ENCODE peak calls at places on chromosomes 1 and 21, in four cellular contexts. A is mesendoderm, N is H9, K is H1. Z is an unnamed sample. For H3K79me1, the result is how much of the 10 kb centered on the place peaks cover.

GRCh38 chr1:155472491-155472890 is 90.1 kb downstream of the ASH1L start:
- DNase-seq in A (no peak), N (no peak), K (no peak), Z (no peak)

GRCh38 chr1:202349263-202349928 is 897 bp downstream of the PPP1R12B start:
- DNase-seq in A (peak), N (no peak), K (no peak), Z (peak)

GRCh38 chr1:88433556-88433955 is 250.5 kb upstream of the PKN2 start:
- DNase-seq in A (peak), N (no peak), K (no peak), Z (peak)

GRCh38 chr1:10209590-10209904 is 823 bp upstream of the KIF1B start:
- DNase-seq in A (no peak), N (no peak), K (no peak), Z (no peak)

GRCh38 chr21:19031956-19032355 is 628.4 kb upstream of the TMPRSS15 start:
- DNase-seq in A (no peak), N (no peak), K (no peak), Z (no peak)

GRCh38 chr1:115830963-115831362 is 10.0 kb downstream of the NHLH2 start:
- DNase-seq in A (no peak), N (no peak), K (no peak), Z (no peak)

GRCh38 chr1:244603498-244603897 is 49.4 kb upstream of the DESI2 start:
- DNase-seq in A (peak), N (no peak), K (no peak), Z (peak)

GRCh38 chr1:42914092-42914625 is 44.5 kb downstream of the SLC2A1 start:
- DNase-seq in A (no peak), N (no peak), K (no peak), Z (no peak)

GRCh38 chr1:116375884-116376733 is 3.1 kb downstream of the ATP1A1 start:
- DNase-seq in A (peak), N (peak), K (no peak), Z (peak)

GRCh38 chr1:58900401-58900800 is 116.6 kb upstream of the JUN start:
- DNase-seq in A (no peak), N (no peak), K (no peak), Z (no peak)

GRCh38 chr1:226691257-226691656 is 47.8 kb downstream of the ITPKB start:
- DNase-seq in A (no peak), N (no peak), K (no peak), Z (no peak)

GRCh38 chr1:64135501-64136245 is 67.8 kb upstream of the UBE2U start:
- DNase-seq in A (no peak), N (no peak), K (no peak), Z (no peak)

GRCh38 chr1:15403962-15404580 is 5.6 kb upstream of the EFHD2 start:
- DNase-seq in A (peak), N (no peak), K (no peak), Z (no peak)

GRCh38 chr1:182779530-182779929 is 10.0 kb upstream of the NPL start:
- DNase-seq in A (no peak), N (no peak), K (no peak), Z (peak)

GRCh38 chr21:46098303-46099141 is 610 bp downstream of the COL6A2 start:
- DNase-seq in A (peak), N (peak), K (peak), Z (no peak)

GRCh38 chr1:210726621-210727020 is 397.9 kb downstream of the HHAT start:
- DNase-seq in A (peak), N (peak), K (peak), Z (peak)

GRCh38 chr21:41921089-41921819 is 32.6 kb downstream of the C2CD2 start:
- DNase-seq in A (no peak), N (no peak), K (no peak), Z (no peak)

GRCh38 chr1:192225266-192225665 is 67.0 kb downstream of the RGS18 start:
- DNase-seq in A (no peak), N (no peak), K (no peak), Z (no peak)

GRCh38 chr1:243493156-243494129 is 237.6 kb downstream of the SDCCAG8 start:
- DNase-seq in A (peak), N (no peak), K (no peak), Z (peak)

GRCh38 chr1:40264354-40264781 is 6.3 kb downstream of the ZMPSTE24 start:
- DNase-seq in A (no peak), N (no peak), K (no peak), Z (peak)

GRCh38 chr1:206467915-206468314 is 2.4 kb upstream of the IKBKE start:
- DNase-seq in A (no peak), N (no peak), K (no peak), Z (peak)

DNA sequence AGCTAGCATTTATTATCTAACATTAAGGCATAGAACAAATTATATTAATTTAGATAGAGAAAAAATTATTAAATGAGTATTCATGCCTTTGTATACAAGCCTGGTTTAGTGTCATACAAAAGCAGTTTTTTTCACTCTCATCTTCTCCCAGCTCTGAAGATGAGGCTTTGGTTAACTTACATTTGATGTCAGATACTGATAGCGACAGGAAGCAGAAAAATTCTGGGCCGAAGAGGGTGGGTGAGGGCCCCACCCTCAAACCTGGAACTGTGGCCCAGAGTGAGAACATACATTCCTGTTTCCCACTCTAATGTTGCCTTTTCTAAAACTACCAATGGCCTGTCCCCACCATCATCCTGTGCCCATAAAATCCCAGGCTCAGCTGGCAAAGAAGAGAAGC is 15.0 kb downstream of the OR2T1 start:
- DNase-seq in A (no peak), N (no peak), K (no peak), Z (no peak)
- H3K79me1 ChIP-seq in A (under half), N (under half), K (under half), Z (under half)

GRCh38 chr1:178267646-178268094 is 173.8 kb downstream of the RASAL2 start:
- DNase-seq in A (peak), N (peak), K (no peak), Z (peak)

GRCh38 chr1:178266619-178267066 is 172.7 kb downstream of the RASAL2 start:
- DNase-seq in A (peak), N (peak), K (peak), Z (no peak)

GRCh38 chr1:178262101-178262500 is 168.2 kb downstream of the RASAL2 start:
- DNase-seq in A (peak), N (no peak), K (no peak), Z (peak)

GRCh38 chr1:178258521-178258920 is 164.6 kb downstream of the RASAL2 start:
- DNase-seq in A (no peak), N (no peak), K (no peak), Z (peak)

GRCh38 chr1:178263341-178263740 is 169.4 kb downstream of the RASAL2 start:
- DNase-seq in A (no peak), N (no peak), K (no peak), Z (peak)
- H3K56ac ChIP-seq in A (peak), N (no peak), K (no peak), Z (no peak)

GRCh38 chr1:2573250-2573649 is 13.3 kb upstream of the PRXL2B start:
- DNase-seq in A (no peak), N (no peak), K (no peak), Z (no peak)
- H3K79me1 ChIP-seq in A (under half), N (under half), K (under half), Z (under half)

GRCh38 chr1:198643827-198644226 is 5.0 kb downstream of the PTPRC start:
- DNase-seq in A (no peak), N (no peak), K (no peak), Z (no peak)
- H3K56ac ChIP-seq in A (no peak), N (no peak), K (no peak), Z (no peak)

GRCh38 chr1:72129869-72130268 is 152.5 kb downstream of the NEGR1 start:
- DNase-seq in A (no peak), N (no peak), K (no peak), Z (no peak)
- H3K79me1 ChIP-seq in A (under half), N (under half), K (under half), Z (under half)

GRCh38 chr1:68168545-68169065 is 63.7 kb downstream of the WLS start:
- DNase-seq in A (no peak), N (no peak), K (no peak), Z (no peak)

GRCh38 chr1:68164970-68165369 is 67.4 kb downstream of the WLS start:
- DNase-seq in A (no peak), N (no peak), K (no peak), Z (no peak)

GRCh38 chr1:68165665-68166064 is 66.7 kb downstream of the WLS start:
- DNase-seq in A (no peak), N (no peak), K (no peak), Z (no peak)

GRCh38 chr1:68166348-68166747 is 66.0 kb downstream of the WLS start:
- DNase-seq in A (no peak), N (no peak), K (no peak), Z (no peak)

GRCh38 chr1:68167211-68167610 is 65.1 kb downstream of the WLS start:
- DNase-seq in A (no peak), N (no peak), K (no peak), Z (no peak)
- H3K56ac ChIP-seq in A (no peak), N (no peak), K (no peak), Z (no peak)

GRCh38 chr1:234975941-234976871 is 152.4 kb downstream of the TOMM20 start:
- DNase-seq in A (no peak), N (no peak), K (no peak), Z (no peak)

GRCh38 chr1:234975122-234975940 is 153.3 kb downstream of the TOMM20 start:
- DNase-seq in A (peak), N (no peak), K (no peak), Z (peak)

GRCh38 chr1:234972411-234973191 is 156.0 kb downstream of the TOMM20 start:
- DNase-seq in A (no peak), N (no peak), K (no peak), Z (no peak)

GRCh38 chr1:234971586-234972297 is 156.9 kb downstream of the TOMM20 start:
- DNase-seq in A (no peak), N (no peak), K (peak), Z (no peak)

DNA sequence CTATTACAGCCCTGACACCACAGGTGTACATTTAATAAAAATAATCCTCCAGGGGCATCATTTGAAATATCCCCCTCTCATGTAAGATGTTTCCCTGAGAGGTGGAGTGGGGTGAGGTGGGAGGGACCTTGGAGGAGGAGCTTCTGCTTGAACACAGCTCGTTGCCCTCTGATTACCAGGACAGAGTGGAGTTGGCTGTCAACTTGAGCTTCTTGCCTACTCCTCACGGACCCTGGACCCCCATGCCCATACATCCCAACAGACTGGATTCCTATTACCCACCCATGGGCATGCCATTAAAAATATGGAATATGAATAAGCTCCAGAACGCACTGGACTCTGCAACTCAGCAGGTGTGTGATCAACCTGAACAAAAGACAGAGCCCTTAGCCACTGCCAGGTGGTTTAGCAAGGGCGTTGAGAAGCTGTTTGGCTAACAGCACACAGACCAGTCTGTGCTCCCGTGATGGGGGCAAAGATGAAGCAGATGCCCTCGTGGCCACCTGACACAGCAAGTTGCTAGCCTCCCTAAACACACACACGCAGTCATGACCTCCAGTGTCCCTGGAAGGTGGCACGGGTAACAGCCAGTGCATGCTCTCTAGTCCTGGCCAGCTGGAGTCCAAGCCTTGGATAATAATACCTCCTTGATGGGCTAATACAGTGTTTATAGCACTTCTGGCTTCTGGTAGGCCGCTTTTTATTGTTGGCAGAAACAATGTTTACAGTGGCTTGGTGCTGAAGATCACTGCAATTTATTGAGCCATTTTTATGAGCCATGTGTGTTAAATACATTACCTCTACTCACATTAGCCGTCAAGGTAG is 155.0 kb downstream of the TOMM20 start:
- DNase-seq in A (no peak), N (no peak), K (no peak), Z (no peak)
- H3K79me1 ChIP-seq in A (under half), N (under half), K (under half), Z (under half)

GRCh38 chr1:12616709-12617373 is 1.2 kb downstream of the DHRS3 start:
- DNase-seq in A (no peak), N (no peak), K (no peak), Z (no peak)
- H3K56ac ChIP-seq in A (peak), N (no peak), K (peak), Z (peak)

DNA sequence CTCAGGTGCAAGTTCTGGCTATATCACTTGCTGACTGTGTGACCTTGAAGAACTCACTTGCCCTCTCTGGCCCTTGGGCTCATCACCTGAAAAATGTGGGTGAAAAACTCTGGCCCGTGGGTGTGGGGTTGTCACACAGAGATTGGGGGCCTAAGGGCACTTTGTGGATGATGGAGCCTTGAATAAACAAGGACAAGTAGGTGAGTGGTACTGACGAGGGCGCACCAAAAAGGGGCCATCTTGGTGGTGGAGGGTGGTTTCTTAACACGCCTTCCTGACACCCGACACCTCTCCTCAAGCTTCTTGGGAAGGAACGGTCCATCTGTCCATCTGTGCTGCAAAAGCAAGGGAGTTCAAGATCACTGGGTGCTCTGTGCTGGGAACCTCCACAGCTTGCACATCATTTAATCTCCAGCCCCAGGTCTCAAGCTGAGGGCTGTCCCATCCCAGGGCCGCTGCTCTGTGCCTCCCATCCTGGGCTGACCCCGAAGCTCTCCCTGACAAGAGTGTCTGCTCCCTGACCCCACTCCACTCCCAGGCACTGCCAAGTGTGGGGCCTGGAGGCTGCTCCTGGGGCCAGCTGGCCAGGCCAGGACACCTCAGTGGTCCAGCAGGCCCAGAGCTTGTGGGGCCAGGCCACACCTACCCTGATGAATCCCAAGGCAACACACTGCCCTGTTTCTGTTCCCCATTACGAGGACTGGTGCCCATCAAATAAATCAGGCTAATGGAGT is 97.3 kb downstream of the GLIS1 start:
- DNase-seq in A (no peak), N (no peak), K (no peak), Z (no peak)
- H3K79me1 ChIP-seq in A (under half), N (under half), K (under half), Z (under half)

Z was measured in IMR-90.